ENCODE peak calls at places on chromosomes 16 and 17, in six cellular contexts. Q is HFF-Myc, I is GM13977, K is midbrain, Z is left cardiac atrium, Y is sciatic nerve. W is an unnamed sample.

GRCh38 chr17:28755486-28755885 is 11.7 kb downstream of the TRAF4 start:
- DNase-seq in Q (no peak), I (no peak), K (no peak), Z (no peak), Y (peak; percentile 39), W (no peak)

GRCh38 chr17:39098474-39099090 is 52.9 kb downstream of the PLXDC1 start:
- DNase-seq in Q (no peak), I (no peak), K (no peak), Z (no peak), Y (no peak), W (no peak)

GRCh38 chr16:67939507-67940435 is 3.1 kb upstream of the PSMB10 start:
- DNase-seq in Q (no peak), I (no peak), K (no peak), Z (no peak), Y (peak; percentile 74), W (peak; percentile 61)

GRCh38 chr17:41919165-41919817 is 540 bp upstream of the ACLY start:
- DNase-seq in Q (no peak), I (no peak), K (peak; percentile 54), Z (no peak), Y (peak; percentile 80), W (peak; percentile 73)

GRCh38 chr17:39801055-39801454 is 63.1 kb downstream of the IKZF3 start:
- DNase-seq in Q (no peak), I (no peak), K (no peak), Z (no peak), Y (no peak), W (no peak)

GRCh38 chr17:4584125-4584834 is at the start of gene SMTNL2:
- DNase-seq in Q (no peak), I (peak; percentile 62), K (no peak), Z (peak; percentile 80), Y (no peak), W (no peak)

GRCh38 chr17:75344664-75345063 is 55.4 kb upstream of the SLC25A19 start:
- DNase-seq in Q (no peak), I (no peak), K (no peak), Z (no peak), Y (no peak), W (no peak)

GRCh38 chr16:52499061-52499460 is 47.9 kb downstream of the TOX3 start:
- DNase-seq in Q (no peak), I (no peak), K (no peak), Z (no peak), Y (no peak), W (no peak)

GRCh38 chr16:684961-685696 is 995 bp upstream of the JMJD8 start:
- DNase-seq in Q (no peak), I (no peak), K (no peak), Z (no peak), Y (no peak), W (no peak)

GRCh38 chr17:41421617-41422016 is 2.8 kb downstream of the KRT37 start:
- DNase-seq in Q (no peak), I (no peak), K (no peak), Z (no peak), Y (no peak), W (no peak)

GRCh38 chr17:73586153-73586906 is 57.9 kb downstream of the SDK2 start:
- DNase-seq in Q (no peak), I (no peak), K (no peak), Z (no peak), Y (no peak), W (no peak)

GRCh38 chr17:50924800-50925199 is 58.6 kb upstream of the TOB1 start:
- DNase-seq in Q (no peak), I (no peak), K (no peak), Z (no peak), Y (no peak), W (no peak)